ENCODE peak calls at places on chromosome 1, in four cellular contexts. One of them, this sample, is unnamed.

GRCh38 chr1:56821462-56821797 is 2.2 kb upstream of the FYB2 start:
- DNase-seq in AML-193: no peak
- DNase-seq in posterior cingulate gyrus: no peak
- DNase-seq in pancreas: no peak
- DNase-seq in this sample: no peak

GRCh38 chr1:110682898-110683297 is 8.2 kb upstream of the KCNA3 start:
- DNase-seq in AML-193: no peak
- DNase-seq in posterior cingulate gyrus: no peak
- DNase-seq in pancreas: no peak
- DNase-seq in this sample: no peak

GRCh38 chr1:50329332-50329932 is 93.8 kb downstream of the DMRTA2 start:
- DNase-seq in AML-193: no peak
- DNase-seq in posterior cingulate gyrus: no peak
- DNase-seq in pancreas: peak; percentile 51
- DNase-seq in this sample: no peak

GRCh38 chr1:155086182-155086741 is 7.6 kb downstream of the EFNA3 start:
- DNase-seq in AML-193: peak; percentile 25
- DNase-seq in posterior cingulate gyrus: peak; percentile 95
- DNase-seq in pancreas: peak; percentile 78
- DNase-seq in this sample: no peak

GRCh38 chr1:96309783-96310182 is 411.8 kb upstream of the PTBP2 start:
- DNase-seq in AML-193: peak; percentile 68
- DNase-seq in posterior cingulate gyrus: no peak
- DNase-seq in pancreas: no peak
- DNase-seq in this sample: no peak

GRCh38 chr1:245500546-245500945 is 345.8 kb downstream of the KIF26B start:
- DNase-seq in AML-193: peak; percentile 49
- DNase-seq in posterior cingulate gyrus: no peak
- DNase-seq in pancreas: no peak
- DNase-seq in this sample: no peak

GRCh38 chr1:183881387-183882084 is 76.6 kb downstream of the RGL1 start:
- DNase-seq in AML-193: no peak
- DNase-seq in posterior cingulate gyrus: peak; percentile 92
- DNase-seq in pancreas: peak; percentile 76
- DNase-seq in this sample: no peak

GRCh38 chr1:236122176-236122575 is 20.2 kb upstream of the GPR137B start:
- DNase-seq in AML-193: no peak
- DNase-seq in posterior cingulate gyrus: no peak
- DNase-seq in pancreas: no peak
- DNase-seq in this sample: no peak

GRCh38 chr1:204223129-204223860 is 9.5 kb upstream of the GOLT1A start:
- DNase-seq in AML-193: no peak
- DNase-seq in posterior cingulate gyrus: peak; percentile 61
- DNase-seq in pancreas: no peak
- DNase-seq in this sample: no peak

GRCh38 chr1:168801032-168801745 is 72.2 kb upstream of the DPT start:
- DNase-seq in AML-193: no peak
- DNase-seq in posterior cingulate gyrus: no peak
- DNase-seq in pancreas: no peak
- DNase-seq in this sample: no peak